ENCODE peak calls at places on chromosomes 7 and 10, in five cellular contexts. M is neural progenitor cell, H is OCI-LY7, V is keratinocyte, R is DND-41. D is an unnamed sample.

GRCh38 chr7:141702047-141702567 is at the start of gene DENND11:
- DNase-seq in H (peak; percentile 27), V (no peak), M (peak; percentile 82), R (peak; percentile 29), D (peak; percentile 69)

GRCh38 chr7:47216439-47216838 is 365.5 kb downstream of the TNS3 start:
- DNase-seq in M (no peak), V (no peak), H (no peak), R (no peak), D (no peak)

GRCh38 chr10:33216661-33217427 is 117.6 kb downstream of the NRP1 start:
- DNase-seq in M (no peak), V (peak; percentile 44), R (no peak), H (no peak), D (no peak)

GRCh38 chr7:49635800-49636199 is 137.6 kb upstream of the VWC2 start:
- DNase-seq in M (no peak), R (no peak), H (peak; percentile 29), V (no peak), D (peak; percentile 50)

GRCh38 chr7:133777701-133778100 is 349.4 kb upstream of the LRGUK start:
- DNase-seq in M (no peak), R (no peak), H (no peak), V (no peak), D (no peak)

GRCh38 chr7:48101880-48102448 is 12.9 kb downstream of the UPP1 start:
- DNase-seq in R (no peak), H (no peak), M (no peak), V (no peak), D (peak; percentile 68)

GRCh38 chr10:3828404-3829192 is 43.6 kb upstream of the KLF6 start:
- DNase-seq in R (peak; percentile 40), H (peak; percentile 39), V (no peak), M (no peak), D (no peak)

GRCh38 chr7:30206466-30206865 is 71.7 kb downstream of the MTURN start:
- DNase-seq in R (no peak), M (peak; percentile 38), V (peak; percentile 41), H (no peak), D (no peak)

GRCh38 chr7:9149499-9150082 is 716.2 kb downstream of the NXPH1 start:
- DNase-seq in H (no peak), R (no peak), V (no peak), M (no peak), D (no peak)

GRCh38 chr7:154789404-154789803 is 213.5 kb downstream of the PAXIP1 start:
- DNase-seq in R (peak; percentile 10), H (no peak), M (peak; percentile 71), V (no peak), D (peak; percentile 69)

GRCh38 chr10:125148021-125148439 is 12.3 kb downstream of the CTBP2 start:
- DNase-seq in R (peak; percentile 20), M (no peak), V (no peak), H (no peak), D (peak; percentile 46)

GRCh38 chr10:48804740-48805182 is 120.1 kb downstream of the WDFY4 start:
- DNase-seq in R (peak; percentile 79), V (no peak), M (no peak), H (no peak), D (no peak)

GRCh38 chr7:151141855-151142685 is 25.4 kb downstream of the GBX1 start:
- DNase-seq in H (no peak), M (no peak), R (no peak), V (no peak), D (no peak)

GRCh38 chr10:11208243-11208642 is 190.6 kb downstream of the CELF2 start:
- DNase-seq in V (no peak), M (no peak), R (no peak), H (no peak), D (no peak)

GRCh38 chr10:11208908-11209809 is 191.5 kb downstream of the CELF2 start:
- DNase-seq in M (no peak), H (no peak), R (peak; percentile 58), V (no peak), D (no peak)

GRCh38 chr10:11205026-11205772 is 187.5 kb downstream of the CELF2 start:
- DNase-seq in V (no peak), M (peak; percentile 60), R (no peak), H (no peak), D (no peak)

GRCh38 chr10:11209810-11210141 is 192.1 kb downstream of the CELF2 start:
- DNase-seq in M (no peak), V (no peak), R (peak; percentile 56), H (no peak), D (no peak)

DNA sequence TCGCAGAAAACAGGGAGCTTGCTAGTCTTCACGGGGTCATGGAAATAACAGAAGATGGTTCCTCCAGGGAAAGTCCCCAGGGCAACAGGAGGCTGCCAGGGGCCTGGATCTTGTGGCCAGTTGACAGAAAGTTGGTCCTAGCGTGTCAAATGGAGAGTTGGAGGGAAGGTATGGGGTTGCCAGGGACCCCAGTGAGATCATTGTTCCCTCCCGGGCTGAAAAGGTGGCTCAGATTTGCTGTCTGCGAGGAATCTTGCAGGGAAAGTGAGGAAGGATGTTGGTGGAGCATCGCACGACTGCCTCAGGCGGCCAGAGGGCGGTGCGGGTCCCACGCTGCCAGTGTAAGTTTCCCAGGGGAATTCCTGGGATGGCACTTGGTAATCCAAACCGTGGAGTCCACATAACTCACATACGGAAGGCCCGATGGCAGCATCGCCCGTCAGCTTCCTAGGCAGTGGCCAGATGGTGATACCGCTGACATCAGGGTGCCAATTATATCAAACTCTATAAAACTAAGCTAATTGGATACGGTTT is 189.7 kb downstream of the CELF2 start:
- DNase-seq in M (no peak), R (no peak), V (no peak), H (no peak), D (no peak)
- H4K20me1 ChIP-seq in M (peaks cover 34% of the 10 kb centered on the region), R (peaks cover 50% of the 10 kb centered on the region), V (no peaks in the 10 kb centered on the region), H (no peaks in the 10 kb centered on the region), D (no peaks in the 10 kb centered on the region)

GRCh38 chr7:136079934-136080333 is 102.8 kb upstream of the MTPN start:
- DNase-seq in H (no peak), M (no peak), R (no peak), V (no peak), D (no peak)
- H3K27ac ChIP-seq in H (no peak overlapping the region), M (no peak overlapping the region), R (no peak overlapping the region), V (no peak overlapping the region), D (no peak overlapping the region)

DNA sequence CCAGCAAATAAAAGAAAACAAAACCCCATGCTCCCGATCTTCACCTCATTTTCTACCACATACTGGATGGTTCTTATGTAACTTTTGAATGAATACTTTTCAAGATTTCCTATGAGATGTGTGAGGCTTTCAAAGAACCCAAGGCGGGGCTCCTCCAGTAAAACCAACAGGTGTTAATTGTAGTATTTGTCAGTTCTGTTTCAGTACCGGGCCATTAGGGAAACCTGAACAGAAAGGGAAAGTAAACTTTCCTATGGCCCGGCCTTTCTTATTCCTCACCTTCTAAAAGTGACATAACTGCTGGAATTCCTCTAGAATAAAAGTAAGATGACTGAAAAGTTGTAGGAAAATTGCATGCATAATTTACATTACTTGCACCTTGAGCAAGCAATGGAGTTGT is 672.9 kb downstream of the MAGI2 start:
- DNase-seq in V (no peak), M (no peak), H (no peak), R (no peak), D (no peak)
- H3K4me2 ChIP-seq in V (no peak overlapping the region), M (no peak overlapping the region), H (no peak overlapping the region), R (no peak overlapping the region), D (no peak overlapping the region)

DNA sequence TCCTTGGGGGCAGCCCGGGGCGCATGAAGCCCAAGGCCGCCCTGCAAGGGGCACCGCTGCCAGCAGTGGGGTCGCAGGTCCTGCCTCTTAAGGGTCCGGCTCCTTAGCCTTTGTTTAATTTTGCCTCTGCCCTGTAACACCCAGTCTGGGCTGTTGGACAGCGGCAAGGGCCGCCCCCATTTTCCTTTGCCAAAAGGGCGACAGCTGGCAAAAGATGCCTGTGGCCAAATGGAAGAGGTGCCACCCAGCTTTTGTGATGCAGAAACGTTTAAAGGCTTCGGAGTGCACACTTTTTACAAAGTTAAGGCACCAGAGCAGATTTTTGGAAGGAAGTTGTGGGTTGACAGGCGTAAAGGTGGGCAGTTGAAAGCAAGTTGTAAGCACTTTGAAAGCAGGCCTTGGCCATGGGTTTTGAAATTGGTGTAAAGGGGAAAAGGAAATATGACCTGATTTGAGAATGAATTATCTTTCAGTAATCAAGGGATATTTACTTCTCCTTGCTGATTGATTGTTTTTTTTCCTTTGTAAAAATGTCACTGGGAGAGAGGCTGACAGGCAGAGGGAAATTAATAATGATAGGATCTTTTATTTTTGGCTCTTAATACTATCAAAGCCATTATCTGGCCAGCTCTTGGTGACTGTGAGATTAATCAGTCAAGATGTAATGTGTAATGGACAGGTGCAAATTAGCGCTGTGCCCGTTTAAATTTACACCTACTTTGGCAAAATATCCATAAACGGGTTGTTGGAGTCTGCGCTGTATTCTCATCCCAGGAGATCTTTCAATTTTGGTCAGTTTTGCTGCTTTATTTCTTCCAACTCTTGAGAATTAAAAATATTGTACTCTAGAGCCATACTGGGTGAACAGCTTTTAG is 1.2 kb downstream of the CASD1 start:
- DNase-seq in M (peak; percentile 65), R (peak; percentile 61), V (no peak), H (peak; percentile 60), D (peak; percentile 72)
- H4K20me1 ChIP-seq in M (peaks cover 53% of the 10 kb centered on the region), R (peaks cover 24% of the 10 kb centered on the region), V (no peaks in the 10 kb centered on the region), H (peaks cover 8% of the 10 kb centered on the region), D (no peaks in the 10 kb centered on the region)

DNA sequence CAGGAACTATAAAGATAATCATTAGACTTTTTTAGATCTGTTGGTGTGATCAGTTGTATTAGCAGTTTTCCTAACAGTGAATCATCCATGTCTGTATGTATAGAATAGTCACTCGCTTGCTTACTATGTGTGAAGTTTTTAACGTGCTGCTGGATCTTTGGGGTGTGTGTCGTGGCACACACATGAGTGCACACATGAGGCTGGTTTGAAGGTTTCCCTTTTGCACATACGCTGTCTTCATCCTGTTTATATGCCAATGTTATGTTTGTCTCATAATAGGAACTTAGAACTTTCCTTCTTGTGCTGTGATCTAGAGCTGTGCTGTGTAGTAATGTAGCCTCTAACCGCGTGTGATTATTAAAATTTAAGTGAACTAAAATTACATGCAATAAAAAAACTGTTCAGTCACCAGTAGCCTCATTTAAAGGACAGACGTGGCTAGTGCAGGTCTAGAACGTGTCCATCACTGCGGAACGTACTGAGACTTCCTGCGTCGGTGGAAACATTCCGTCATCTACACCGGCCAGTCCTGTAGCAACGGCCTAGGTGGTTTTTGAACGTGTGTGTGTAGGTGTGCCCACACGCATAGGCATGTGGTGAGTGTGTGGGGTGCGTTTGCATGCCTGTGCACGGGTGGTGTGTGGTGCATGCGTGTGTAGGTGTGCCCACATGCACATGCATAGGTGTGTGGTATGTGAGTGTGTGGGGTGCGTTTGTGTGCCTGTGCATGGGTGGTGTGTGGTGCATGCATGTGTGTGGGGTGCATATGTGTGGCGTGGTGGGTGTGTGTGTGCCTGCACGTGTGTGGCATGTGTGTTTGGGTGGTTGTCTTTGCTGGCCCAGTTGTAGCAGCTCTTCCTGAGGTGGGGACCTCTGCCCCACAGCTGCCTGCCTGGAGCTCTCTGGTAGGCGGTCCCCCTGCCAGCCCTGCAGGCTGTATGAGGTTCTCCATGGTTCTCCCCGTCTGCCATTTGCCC is 56.6 kb downstream of the INPP5A start:
- DNase-seq in R (no peak), V (no peak), M (no peak), H (no peak), D (no peak)
- H3K27ac ChIP-seq in R (no peak overlapping the region), V (no peak overlapping the region), M (no peak overlapping the region), H (no peak overlapping the region), D (peak overlapping the region; percentile 3)

DNA sequence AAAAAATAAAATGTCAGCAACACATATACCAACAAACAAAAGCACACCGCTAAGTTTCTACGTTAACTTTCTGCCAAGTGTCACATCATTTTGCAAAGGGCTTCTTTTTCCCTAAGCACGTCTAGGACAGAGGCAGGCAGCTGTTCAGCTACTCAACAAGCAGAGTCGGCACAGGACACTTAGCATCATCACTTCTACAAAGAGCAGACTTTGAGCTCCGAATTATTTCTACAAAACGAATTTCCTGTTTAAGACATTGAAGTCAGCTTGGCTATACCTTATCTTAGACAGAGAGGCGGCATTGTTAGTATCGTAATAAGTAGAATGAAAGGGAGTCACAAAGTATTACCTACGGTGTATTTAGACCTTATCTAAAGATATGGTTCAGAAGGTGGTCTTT is 110.1 kb downstream of the SVIL start:
- DNase-seq in H (no peak), M (no peak), V (no peak), R (no peak), D (no peak)
- H3K4me2 ChIP-seq in H (no peak overlapping the region), M (no peak overlapping the region), V (no peak overlapping the region), R (no peak overlapping the region), D (no peak overlapping the region)

D was measured in Karpas-422.